ENCODE peak calls at places on chromosomes 4 and X, in five cellular contexts. Q is lower lobe of right lung, P is cardiac muscle cell, R is pancreas, U is sigmoid colon. B is an unnamed sample.

GRCh38 chrX:129659137-129659536 is 4.4 kb upstream of the APLN start:
- DNase-seq in Q (no peak), P (no peak), R (no peak), U (no peak), B (no peak)

GRCh38 chr4:3706111-3706511 is 60.1 kb upstream of the ADRA2C start:
- DNase-seq in Q (peak; percentile 35), P (no peak), R (peak; percentile 39), U (no peak), B (peak; percentile 21)

GRCh38 chr4:86955888-86956451 is 21.2 kb downstream of the AFF1 start:
- DNase-seq in Q (no peak), P (no peak), R (no peak), U (no peak), B (no peak)

GRCh38 chr4:107248571-107248970 is 212.5 kb upstream of the DKK2 start:
- DNase-seq in Q (no peak), P (no peak), R (no peak), U (no peak), B (no peak)

GRCh38 chrX:109889289-109890006 is 113.5 kb upstream of the TMEM164 start:
- DNase-seq in Q (no peak), P (peak; percentile 56), R (no peak), U (no peak), B (peak; percentile 59)

GRCh38 chrX:135625995-135626394 is 87.4 kb upstream of the CT45A1 start:
- DNase-seq in Q (no peak), P (peak; percentile 19), R (no peak), U (no peak), B (no peak)

GRCh38 chr4:159594576-159594975 is 491.7 kb downstream of the RAPGEF2 start:
- DNase-seq in Q (no peak), P (no peak), R (no peak), U (no peak), B (no peak)

GRCh38 chrX:13059676-13060499 is 15.5 kb upstream of the FAM9C start:
- DNase-seq in Q (no peak), P (no peak), R (no peak), U (no peak), B (no peak)

GRCh38 chr4:5719329-5720055 is 8.5 kb downstream of the EVC start:
- DNase-seq in Q (no peak), P (no peak), R (no peak), U (no peak), B (no peak)

GRCh38 chr4:105473340-105474109 is at the start of gene PPA2:
- DNase-seq in Q (peak; percentile 96), P (peak; percentile 96), R (peak; percentile 88), U (peak; percentile 94), B (peak; percentile 85)

GRCh38 chrX:71637848-71638247 is 19.5 kb upstream of the CXCR3 start:
- DNase-seq in Q (no peak), P (no peak), R (no peak), U (no peak), B (no peak)

GRCh38 chr4:142671516-142671915 is 174.6 kb downstream of the INPP4B start:
- DNase-seq in Q (no peak), P (no peak), R (no peak), U (no peak), B (no peak)

GRCh38 chr4:73661646-73662119 is 41.4 kb upstream of the RASSF6 start:
- DNase-seq in Q (no peak), P (no peak), R (no peak), U (no peak), B (no peak)

GRCh38 chr4:36348403-36348938 is 67.1 kb downstream of the DTHD1 start:
- DNase-seq in Q (no peak), P (no peak), R (no peak), U (no peak), B (no peak)

GRCh38 chrX:9164535-9165425 is 130.9 kb upstream of the FAM9B start:
- DNase-seq in Q (no peak), P (no peak), R (no peak), U (no peak), B (no peak)

GRCh38 chr4:47486306-47486705 is 1.2 kb downstream of the ATP10D start:
- DNase-seq in Q (no peak), P (no peak), R (no peak), U (no peak), B (no peak)

GRCh38 chr4:47488706-47489105 is 3.6 kb downstream of the ATP10D start:
- DNase-seq in Q (no peak), P (no peak), R (no peak), U (no peak), B (no peak)

GRCh38 chr4:47494124-47494430 is 9.0 kb downstream of the ATP10D start:
- DNase-seq in Q (no peak), P (no peak), R (no peak), U (no peak), B (no peak)

GRCh38 chr4:47493238-47494123 is 8.4 kb downstream of the ATP10D start:
- DNase-seq in Q (no peak), P (no peak), R (no peak), U (no peak), B (no peak)

DNA sequence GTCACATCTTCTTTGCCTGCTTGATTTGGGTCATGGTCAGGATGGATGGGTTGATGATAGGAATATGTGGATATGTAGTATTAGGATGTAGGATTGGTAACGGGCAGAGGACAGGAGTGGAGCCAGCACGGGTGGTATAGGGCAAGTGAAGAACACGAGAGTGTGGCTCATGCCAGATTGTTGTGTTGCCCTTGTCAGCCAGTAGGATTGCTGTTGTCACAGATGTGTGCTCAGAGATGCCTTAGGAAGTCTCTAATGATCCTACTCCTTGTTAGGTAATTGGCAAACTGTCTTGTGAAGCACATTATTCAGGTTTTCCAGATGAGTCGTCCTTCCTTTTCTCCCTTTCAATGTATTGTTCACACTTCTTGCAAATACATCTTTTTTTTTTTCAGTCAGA is 5.5 kb downstream of the ATP10D start:
- DNase-seq in Q (no peak), P (peak; percentile 14), R (no peak), U (no peak), B (no peak)
- TF ChIP-seq CTCF in Q (peak; percentile 21), P (peak; percentile 40), R (no peak), U (no peak), B (peak; percentile 74)

GRCh38 chr4:13430834-13431568 is 53.1 kb downstream of the RAB28 start:
- DNase-seq in Q (no peak), P (no peak), R (peak; percentile 24), U (no peak), B (no peak)
- TF ChIP-seq CTCF in Q (peak; percentile 26), P (peak; percentile 18), R (no peak), U (no peak), B (peak; percentile 43)

DNA sequence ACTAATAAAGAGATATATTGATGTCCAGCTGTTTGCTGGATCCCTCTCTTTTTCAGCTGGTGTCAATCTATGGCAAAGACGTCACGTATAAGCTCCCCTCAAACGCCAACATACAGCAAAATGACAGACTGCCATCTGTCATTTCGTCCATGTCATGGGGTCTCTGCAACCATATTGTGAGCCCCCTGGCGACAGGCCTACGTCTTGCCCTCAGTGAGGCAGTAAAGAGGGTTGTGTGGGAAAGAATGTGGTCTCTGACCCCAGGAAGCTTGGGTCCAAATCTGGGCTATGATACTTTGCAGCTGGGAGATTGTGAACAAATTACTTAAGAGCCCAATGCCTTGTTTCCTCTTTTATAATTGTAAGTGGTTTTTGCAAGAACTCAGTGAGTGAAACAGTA is 7.4 kb downstream of the SUPT20HL2 start:
- DNase-seq in Q (no peak), P (peak; percentile 11), R (no peak), U (no peak), B (no peak)
- TF ChIP-seq CTCF in Q (no peak), P (no peak), R (no peak), U (no peak), B (no peak)

GRCh38 chrX:15244421-15244820 is 25.5 kb downstream of the ASB9 start:
- DNase-seq in Q (no peak), P (no peak), R (no peak), U (no peak), B (no peak)

GRCh38 chrX:15241258-15241657 is 28.6 kb downstream of the ASB9 start:
- DNase-seq in Q (no peak), P (no peak), R (no peak), U (no peak), B (no peak)

GRCh38 chrX:15240414-15240813 is 29.5 kb downstream of the ASB9 start:
- DNase-seq in Q (no peak), P (no peak), R (no peak), U (no peak), B (no peak)

GRCh38 chrX:15245896-15246295 is 24.0 kb downstream of the ASB9 start:
- DNase-seq in Q (no peak), P (no peak), R (no peak), U (no peak), B (no peak)

GRCh38 chrX:15242899-15243555 is 26.9 kb downstream of the ASB9 start:
- DNase-seq in Q (no peak), P (peak; percentile 28), R (no peak), U (no peak), B (no peak)
- TF ChIP-seq CTCF in Q (peak; percentile 38), P (peak; percentile 48), R (peak; percentile 27), U (no peak), B (peak; percentile 65)

GRCh38 chrX:45781901-45782553 is 581.4 kb upstream of the DIPK2B start:
- DNase-seq in Q (no peak), P (no peak), R (no peak), U (no peak), B (no peak)
- TF ChIP-seq CTCF in Q (peak; percentile 16), P (peak; percentile 35), R (no peak), U (no peak), B (no peak)